ENCODE peak calls at places on chromosomes 2 and 18, in five cellular contexts. A is upper lobe of right lung; R is GM23338; G is cardiac muscle cell; O is CD8-positive, alpha-beta T cell. H is an unnamed sample.

GRCh38 chr2:71895320-71896161 is 252.1 kb downstream of the CYP26B1 start:
- DNase-seq in G (no peak), O (no peak), A (no peak), R (no peak), H (no peak)

GRCh38 chr2:106142683-106143082 is 51.4 kb downstream of the UXS1 start:
- DNase-seq in A (no peak), R (no peak), G (no peak), O (no peak), H (no peak)

GRCh38 chr18:52343138-52343537 is 3.1 kb downstream of the DCC start:
- DNase-seq in A (no peak), R (peak), G (peak), O (no peak), H (peak)

GRCh38 chr2:24402242-24403092 is 42.1 kb upstream of the ITSN2 start:
- DNase-seq in A (no peak), O (no peak), G (no peak), R (no peak), H (no peak)

GRCh38 chr2:45128580-45128997 is 119.3 kb upstream of the SIX2 start:
- DNase-seq in R (no peak), A (no peak), G (no peak), O (no peak), H (peak)

GRCh38 chr18:12010187-12010802 is 29.0 kb downstream of the IMPA2 start:
- DNase-seq in R (peak), O (no peak), A (peak), G (no peak), H (no peak)

GRCh38 chr18:31267823-31268481 is 50.0 kb upstream of the DSG1 start:
- DNase-seq in G (no peak), R (no peak), O (no peak), A (no peak), H (no peak)

GRCh38 chr2:46392561-46393351 is 86.6 kb upstream of the TMEM247 start:
- DNase-seq in R (no peak), O (no peak), G (no peak), A (no peak), H (no peak)

GRCh38 chr2:200763422-200763821 is 48.3 kb upstream of the BZW1 start:
- DNase-seq in R (no peak), G (no peak), O (no peak), A (no peak), H (no peak)

GRCh38 chr2:28394331-28394877 is 1.7 kb downstream of the FOSL2 start:
- DNase-seq in G (no peak), O (no peak), A (peak), R (no peak), H (peak)

GRCh38 chr2:219247678-219248642 is 2.7 kb downstream of the STK16 start:
- DNase-seq in R (peak), G (no peak), O (peak), A (no peak), H (no peak)
- H3K4me3 ChIP-seq in R (no peak), G (no peak), O (peak), A (no peak), H (no peak)

GRCh38 chr2:142112648-142113278 is 18.1 kb downstream of the LRP1B start:
- DNase-seq in R (peak), O (no peak), G (no peak), A (no peak), H (peak)
- TF ChIP-seq CTCF in R (no peak), O (no peak), G (peak), A (no peak), H (peak)

DNA sequence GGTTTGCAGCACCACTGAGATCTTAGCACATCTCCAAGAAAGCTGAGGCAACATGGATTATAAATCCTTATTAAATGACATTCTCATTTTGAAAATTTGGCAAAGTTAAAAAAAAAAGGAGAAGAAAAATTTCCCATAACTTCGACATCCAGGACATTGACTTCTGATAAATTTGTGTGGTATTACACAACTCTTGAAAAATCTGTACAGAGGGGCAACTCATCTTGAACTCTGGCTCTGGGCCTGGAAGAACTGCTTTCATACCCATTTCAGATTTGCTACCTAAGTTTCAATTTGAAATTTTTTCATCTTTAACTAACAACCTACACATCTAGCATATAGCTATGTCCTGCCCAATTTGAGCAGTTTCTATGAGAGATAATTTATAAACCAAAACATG is 118.0 kb upstream of the UGP2 start:
- DNase-seq in R (no peak), G (no peak), O (no peak), A (no peak), H (no peak)
- H3K4me3 ChIP-seq in R (no peak), G (no peak), O (no peak), A (no peak), H (no peak)

GRCh38 chr18:78526923-78527775 is 452.5 kb upstream of the SALL3 start:
- DNase-seq in A (no peak), G (peak), O (no peak), R (peak), H (no peak)
- TF ChIP-seq CTCF in A (no peak), G (no peak), O (no peak), R (no peak), H (no peak)

GRCh38 chr2:173161516-173161915 is 85.9 kb downstream of the MAP3K20 start:
- DNase-seq in R (no peak), G (no peak), O (no peak), A (no peak), H (no peak)

GRCh38 chr2:173157894-173158293 is 82.2 kb downstream of the MAP3K20 start:
- DNase-seq in A (no peak), O (no peak), R (no peak), G (no peak), H (no peak)

GRCh38 chr2:173159794-173160463 is 84.3 kb downstream of the MAP3K20 start:
- DNase-seq in O (no peak), A (peak), G (peak), R (peak), H (peak)

GRCh38 chr2:173160618-173161017 is 85.0 kb downstream of the MAP3K20 start:
- DNase-seq in O (no peak), A (no peak), G (no peak), R (no peak), H (no peak)

DNA sequence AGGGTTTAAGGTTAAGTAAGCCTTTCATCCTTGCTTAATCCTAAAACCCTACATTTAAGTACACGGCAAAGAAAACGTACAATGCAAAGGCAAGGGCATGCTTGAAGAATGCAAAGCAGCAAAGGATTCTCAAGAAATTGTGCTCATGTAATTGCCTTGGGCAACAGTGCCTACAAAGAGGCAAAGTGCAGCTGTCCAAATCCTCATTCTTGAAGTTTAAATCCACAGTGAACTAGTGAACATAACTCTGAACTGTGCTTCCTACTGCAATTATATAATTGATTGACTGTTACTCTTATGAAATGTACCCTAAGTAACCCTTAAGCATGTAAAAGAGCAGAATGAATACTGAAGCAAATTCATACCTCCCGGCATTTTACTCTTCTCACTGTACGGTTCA is 85.4 kb downstream of the MAP3K20 start:
- DNase-seq in R (no peak), O (no peak), A (no peak), G (no peak), H (peak)
- H3K4me3 ChIP-seq in R (no peak), O (no peak), A (no peak), G (no peak), H (no peak)

H was measured in fibroblast of pulmonary artery.